ENCODE peak calls at places on chromosomes 7 and 10, in five cellular contexts. D, P, J, E and V are unnamed samples.

GRCh38 chr10:118002581-118002980 is 44.2 kb downstream of the RAB11FIP2 start:
- DNase-seq in D (peak; percentile 64), P (no peak), J (no peak), E (no peak), V (no peak)

GRCh38 chr7:135662373-135663114 is at the start of gene STMP1:
- DNase-seq in D (peak; percentile 96), P (peak; percentile 97), J (peak; percentile 98), E (peak; percentile 98), V (peak; percentile 83)

GRCh38 chr10:31456463-31456862 is 137.4 kb downstream of the ZEB1 start:
- DNase-seq in D (peak; percentile 9), P (no peak), J (no peak), E (no peak), V (no peak)

GRCh38 chr7:41928781-41929180 is 225.9 kb upstream of the INHBA start:
- DNase-seq in D (peak; percentile 43), P (no peak), J (no peak), E (no peak), V (no peak)

GRCh38 chr10:113987805-113988204 is 55.9 kb upstream of the ADRB1 start:
- DNase-seq in D (no peak), P (no peak), J (no peak), E (no peak), V (no peak)

GRCh38 chr10:79260803-79261740 is 86.2 kb upstream of the PPIF start:
- DNase-seq in D (peak; percentile 62), P (peak; percentile 59), J (no peak), E (no peak), V (peak; percentile 46)

GRCh38 chr7:99392659-99393362 is 15.6 kb downstream of the PDAP1 start:
- DNase-seq in D (peak; percentile 29), P (peak; percentile 91), J (peak; percentile 88), E (peak; percentile 91), V (peak; percentile 75)

GRCh38 chr7:142654398-142654797 is 94.9 kb upstream of the PRSS1 start:
- DNase-seq in D (no peak), P (no peak), J (no peak), E (no peak), V (no peak)

GRCh38 chr10:27504897-27505457 is 873 bp downstream of the RAB18 start:
- DNase-seq in D (peak; percentile 33), P (no peak), J (no peak), E (no peak), V (no peak)

GRCh38 chr7:103637080-103637479 is 191.1 kb upstream of the SLC26A5 start:
- DNase-seq in D (peak; percentile 88), P (no peak), J (no peak), E (no peak), V (no peak)

GRCh38 chr7:80640841-80641240 is 2.4 kb downstream of the CD36 start:
- DNase-seq in D (peak; percentile 67), P (no peak), J (no peak), E (no peak), V (no peak)

GRCh38 chr7:121634356-121634755 is 238.2 kb upstream of the FAM3C start:
- DNase-seq in D (no peak), P (no peak), J (no peak), E (no peak), V (no peak)

GRCh38 chr10:69497611-69498390 is 46.5 kb downstream of the TSPAN15 start:
- DNase-seq in D (no peak), P (no peak), J (no peak), E (no peak), V (no peak)
- H3K4me3 ChIP-seq in D (no peak overlapping the region), P (no peak overlapping the region), J (no peak overlapping the region), E (no peak overlapping the region), V (no peak overlapping the region)

DNA sequence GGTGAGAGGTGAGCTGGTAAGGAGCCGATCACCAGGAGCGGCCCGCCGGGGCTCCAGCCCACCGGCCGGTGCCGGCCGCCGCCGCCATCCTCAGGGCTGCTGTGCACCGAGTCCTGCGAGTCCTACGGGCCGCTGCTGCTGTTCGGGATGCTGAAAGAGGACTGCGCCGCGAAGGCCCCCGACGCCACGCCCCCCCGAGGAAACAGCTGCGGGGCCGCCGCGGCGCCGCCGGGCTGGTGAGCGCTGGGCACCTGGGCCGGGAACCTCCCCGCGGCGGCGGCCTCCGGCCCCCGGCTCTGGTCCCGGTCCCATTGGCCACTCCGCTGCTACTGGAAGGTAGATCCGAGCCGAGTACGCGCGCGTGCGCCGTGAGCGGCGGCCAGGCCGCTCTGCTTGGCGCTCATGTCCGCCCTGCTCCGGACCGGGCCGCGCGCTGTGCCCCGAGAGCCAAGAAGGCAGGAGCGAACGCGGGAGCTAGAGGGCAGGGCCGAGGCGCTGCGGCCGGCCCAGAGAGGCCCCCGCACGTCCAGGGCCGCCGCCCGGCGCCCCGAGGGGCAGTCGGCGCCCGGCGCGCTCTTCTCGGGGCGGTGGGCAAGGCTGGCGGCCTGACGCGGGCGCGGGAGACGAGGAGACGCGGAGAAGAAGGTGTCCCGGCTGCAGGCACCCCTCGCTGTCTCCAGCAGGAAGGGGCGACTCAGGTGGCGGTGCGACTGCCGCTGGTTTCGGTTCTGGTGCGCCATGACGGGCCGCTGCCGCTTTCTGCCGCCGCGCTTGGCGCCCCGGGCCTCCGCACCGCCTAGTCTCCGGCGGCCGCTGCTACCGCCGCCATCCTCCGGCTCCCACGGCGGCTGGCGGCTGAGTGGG is 121.3 kb upstream of the WIPF3 start:
- DNase-seq in D (peak; percentile 73), P (peak; percentile 88), J (peak; percentile 85), E (peak; percentile 76), V (peak; percentile 19)
- TF ChIP-seq CTCF in D (no peak), P (no peak), J (no peak), E (no peak), V (no peak)

GRCh38 chr7:5426226-5426475 is 2.5 kb upstream of the TNRC18 start:
- DNase-seq in D (peak; percentile 87), P (no peak), J (no peak), E (no peak), V (no peak)
- H3K4me3 ChIP-seq in D (peak overlapping the region; percentile 94), P (peak overlapping the region; percentile 96), J (peak overlapping the region; percentile 90), E (peak overlapping the region; percentile 99), V (peak overlapping the region; percentile 95)

DNA sequence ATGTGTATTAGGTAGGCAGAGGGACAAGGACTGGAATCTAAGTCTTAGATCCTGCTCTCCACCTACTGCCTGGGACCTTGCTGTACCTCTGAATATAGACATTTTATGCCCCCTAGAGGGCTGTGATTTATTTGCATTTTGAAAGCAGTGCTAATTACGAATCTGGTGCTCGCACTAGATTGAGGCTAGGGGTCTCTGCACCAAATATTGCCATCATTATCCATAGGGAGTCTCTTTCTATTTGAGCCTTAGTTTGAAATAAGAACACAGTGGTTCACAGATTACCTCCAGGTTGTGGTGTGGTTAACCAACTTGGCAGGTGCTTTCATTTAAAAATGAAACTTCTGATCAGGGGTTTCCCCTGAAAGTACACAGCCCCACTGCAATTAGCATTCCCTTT is 41.8 kb downstream of the CNNM1 start:
- DNase-seq in D (peak; percentile 58), P (peak; percentile 71), J (no peak), E (no peak), V (no peak)
- TF ChIP-seq CTCF in D (peak; percentile 56), P (peak; percentile 29), J (no peak), E (peak; percentile 29), V (peak; percentile 75)